ENCODE peak calls at places on chromosomes 3 and 15, in seven cellular contexts. One of them, this sample, is unnamed.

GRCh38 chr15:67836134-67836455 is 3.8 kb downstream of the RNU6-1 start:
- DNase-seq in cardiac muscle cell: no peak
- DNase-seq in lower leg skin: no peak
- DNase-seq in RWPE1: no peak
- DNase-seq in GM13976: no peak
- DNase-seq in heart left ventricle: no peak
- DNase-seq in MM.1S: no peak
- DNase-seq in this sample: no peak

GRCh38 chr3:13332158-13332557 is 88.0 kb downstream of the NUP210 start:
- DNase-seq in MM.1S: peak; percentile 99
- DNase-seq in RWPE1: peak; percentile 3
- DNase-seq in lower leg skin: no peak
- DNase-seq in GM13976: peak; percentile 75
- DNase-seq in cardiac muscle cell: no peak
- DNase-seq in heart left ventricle: no peak
- DNase-seq in this sample: no peak

GRCh38 chr15:68192804-68193521 is 12.2 kb downstream of the CALML4 start:
- DNase-seq in lower leg skin: no peak
- DNase-seq in cardiac muscle cell: no peak
- DNase-seq in GM13976: no peak
- DNase-seq in heart left ventricle: peak; percentile 76
- DNase-seq in MM.1S: no peak
- DNase-seq in RWPE1: no peak
- DNase-seq in this sample: no peak

GRCh38 chr3:69204315-69204957 is 82.0 kb upstream of the LMOD3 start:
- DNase-seq in GM13976: peak; percentile 53
- DNase-seq in lower leg skin: no peak
- DNase-seq in MM.1S: no peak
- DNase-seq in RWPE1: peak; percentile 57
- DNase-seq in cardiac muscle cell: no peak
- DNase-seq in heart left ventricle: peak; percentile 61
- DNase-seq in this sample: no peak

GRCh38 chr3:56800373-56801150 is 1.2 kb downstream of the ARHGEF3 start:
- DNase-seq in cardiac muscle cell: no peak
- DNase-seq in RWPE1: peak; percentile 30
- DNase-seq in GM13976: peak; percentile 50
- DNase-seq in lower leg skin: peak; percentile 76
- DNase-seq in MM.1S: peak; percentile 74
- DNase-seq in heart left ventricle: no peak
- DNase-seq in this sample: no peak

GRCh38 chr3:111773484-111773883 is 85.6 kb upstream of the PHLDB2 start:
- DNase-seq in GM13976: no peak
- DNase-seq in lower leg skin: no peak
- DNase-seq in heart left ventricle: no peak
- DNase-seq in cardiac muscle cell: no peak
- DNase-seq in MM.1S: no peak
- DNase-seq in RWPE1: no peak
- DNase-seq in this sample: no peak

GRCh38 chr3:167094632-167095031 is 285.5 kb downstream of the ZBBX start:
- DNase-seq in RWPE1: no peak
- DNase-seq in cardiac muscle cell: no peak
- DNase-seq in lower leg skin: no peak
- DNase-seq in MM.1S: no peak
- DNase-seq in GM13976: no peak
- DNase-seq in heart left ventricle: no peak
- DNase-seq in this sample: no peak

GRCh38 chr3:31407665-31408064 is 125.1 kb upstream of the STT3B start:
- DNase-seq in GM13976: no peak
- DNase-seq in heart left ventricle: no peak
- DNase-seq in lower leg skin: no peak
- DNase-seq in cardiac muscle cell: no peak
- DNase-seq in MM.1S: no peak
- DNase-seq in RWPE1: no peak
- DNase-seq in this sample: no peak

GRCh38 chr3:119538772-119539171 is 20.6 kb downstream of the CD80 start:
- DNase-seq in lower leg skin: no peak
- DNase-seq in cardiac muscle cell: no peak
- DNase-seq in MM.1S: peak; percentile 35
- DNase-seq in RWPE1: no peak
- DNase-seq in GM13976: no peak
- DNase-seq in heart left ventricle: no peak
- DNase-seq in this sample: no peak

GRCh38 chr3:69012836-69013255 is 638 bp downstream of the EOGT start:
- DNase-seq in MM.1S: peak; percentile 41
- DNase-seq in RWPE1: peak; percentile 18
- DNase-seq in cardiac muscle cell: peak; percentile 72
- DNase-seq in lower leg skin: peak; percentile 88
- DNase-seq in GM13976: peak; percentile 79
- DNase-seq in heart left ventricle: peak; percentile 68
- DNase-seq in this sample: no peak

GRCh38 chr3:141413387-141414140 is 45.3 kb downstream of the ZBTB38 start:
- DNase-seq in MM.1S: peak; percentile 25
- DNase-seq in lower leg skin: no peak
- DNase-seq in GM13976: no peak
- DNase-seq in RWPE1: no peak
- DNase-seq in heart left ventricle: no peak
- DNase-seq in cardiac muscle cell: no peak
- DNase-seq in this sample: no peak

GRCh38 chr15:85826756-85827515 is 32.2 kb upstream of the KLHL25 start:
- DNase-seq in lower leg skin: no peak
- DNase-seq in cardiac muscle cell: no peak
- DNase-seq in heart left ventricle: no peak
- DNase-seq in GM13976: no peak
- DNase-seq in RWPE1: no peak
- DNase-seq in MM.1S: no peak
- DNase-seq in this sample: no peak

GRCh38 chr3:97256060-97256459 is 441.7 kb downstream of the EPHA6 start:
- DNase-seq in MM.1S: no peak
- DNase-seq in lower leg skin: no peak
- DNase-seq in cardiac muscle cell: no peak
- DNase-seq in heart left ventricle: no peak
- DNase-seq in GM13976: no peak
- DNase-seq in RWPE1: no peak
- DNase-seq in this sample: no peak

GRCh38 chr3:1183320-1184048 is 90.7 kb downstream of the CNTN6 start:
- DNase-seq in GM13976: no peak
- DNase-seq in cardiac muscle cell: no peak
- DNase-seq in MM.1S: no peak
- DNase-seq in RWPE1: peak; percentile 3
- DNase-seq in lower leg skin: no peak
- DNase-seq in heart left ventricle: no peak
- DNase-seq in this sample: peak; percentile 30

GRCh38 chr3:29144807-29145206 is 136.1 kb upstream of the RBMS3 start:
- DNase-seq in heart left ventricle: peak; percentile 56
- DNase-seq in cardiac muscle cell: peak; percentile 42
- DNase-seq in GM13976: no peak
- DNase-seq in MM.1S: no peak
- DNase-seq in RWPE1: no peak
- DNase-seq in lower leg skin: no peak
- DNase-seq in this sample: no peak

GRCh38 chr3:95926904-95927501 is 887.4 kb upstream of the EPHA6 start:
- DNase-seq in heart left ventricle: no peak
- DNase-seq in RWPE1: no peak
- DNase-seq in GM13976: no peak
- DNase-seq in MM.1S: no peak
- DNase-seq in cardiac muscle cell: peak; percentile 1
- DNase-seq in lower leg skin: no peak
- DNase-seq in this sample: no peak

GRCh38 chr3:142645236-142645793 is 49.1 kb downstream of the PLS1 start:
- DNase-seq in RWPE1: peak; percentile 87
- DNase-seq in MM.1S: no peak
- DNase-seq in lower leg skin: no peak
- DNase-seq in cardiac muscle cell: no peak
- DNase-seq in GM13976: no peak
- DNase-seq in heart left ventricle: no peak
- DNase-seq in this sample: no peak

GRCh38 chr3:187722206-187722612 is 19.9 kb upstream of the RTP2 start:
- DNase-seq in lower leg skin: no peak
- DNase-seq in heart left ventricle: no peak
- DNase-seq in GM13976: no peak
- DNase-seq in RWPE1: no peak
- DNase-seq in cardiac muscle cell: no peak
- DNase-seq in MM.1S: no peak
- DNase-seq in this sample: no peak

GRCh38 chr3:98008751-98009373 is 26.3 kb downstream of the GABRR3 start:
- DNase-seq in GM13976: no peak
- DNase-seq in cardiac muscle cell: no peak
- DNase-seq in lower leg skin: no peak
- DNase-seq in MM.1S: peak; percentile 53
- DNase-seq in RWPE1: no peak
- DNase-seq in heart left ventricle: no peak
- DNase-seq in this sample: no peak

GRCh38 chr3:64915778-64916177 is 228.0 kb upstream of the ADAMTS9 start:
- DNase-seq in MM.1S: no peak
- DNase-seq in lower leg skin: no peak
- DNase-seq in cardiac muscle cell: no peak
- DNase-seq in RWPE1: peak; percentile 28
- DNase-seq in GM13976: no peak
- DNase-seq in heart left ventricle: no peak
- DNase-seq in this sample: no peak

GRCh38 chr15:41821831-41822230 is 6.1 kb upstream of the JMJD7 start:
- DNase-seq in lower leg skin: no peak
- DNase-seq in cardiac muscle cell: no peak
- DNase-seq in RWPE1: no peak
- DNase-seq in heart left ventricle: no peak
- DNase-seq in MM.1S: no peak
- DNase-seq in GM13976: no peak
- DNase-seq in this sample: no peak

GRCh38 chr3:31412832-31413231 is 119.9 kb upstream of the STT3B start:
- DNase-seq in cardiac muscle cell: no peak
- DNase-seq in GM13976: no peak
- DNase-seq in RWPE1: peak; percentile 39
- DNase-seq in heart left ventricle: no peak
- DNase-seq in MM.1S: no peak
- DNase-seq in lower leg skin: no peak
- DNase-seq in this sample: no peak

GRCh38 chr3:43923101-43923979 is 232.6 kb downstream of the ABHD5 start:
- DNase-seq in RWPE1: no peak
- DNase-seq in GM13976: no peak
- DNase-seq in heart left ventricle: no peak
- DNase-seq in lower leg skin: peak; percentile 80
- DNase-seq in cardiac muscle cell: no peak
- DNase-seq in MM.1S: no peak
- DNase-seq in this sample: no peak

GRCh38 chr15:55627730-55628368 is 39.7 kb upstream of the PYGO1 start:
- DNase-seq in GM13976: no peak
- DNase-seq in cardiac muscle cell: no peak
- DNase-seq in MM.1S: no peak
- DNase-seq in lower leg skin: peak; percentile 90
- DNase-seq in heart left ventricle: no peak
- DNase-seq in RWPE1: peak; percentile 93
- DNase-seq in this sample: no peak

GRCh38 chr3:56724580-56725142 is 41.6 kb upstream of the TASOR start:
- DNase-seq in GM13976: no peak
- DNase-seq in MM.1S: peak; percentile 9
- DNase-seq in lower leg skin: no peak
- DNase-seq in heart left ventricle: no peak
- DNase-seq in cardiac muscle cell: peak; percentile 2
- DNase-seq in RWPE1: no peak
- DNase-seq in this sample: no peak

GRCh38 chr3:40869013-40869412 is 330.3 kb upstream of the CTNNB1 start:
- DNase-seq in RWPE1: no peak
- DNase-seq in lower leg skin: no peak
- DNase-seq in heart left ventricle: no peak
- DNase-seq in GM13976: no peak
- DNase-seq in cardiac muscle cell: peak; percentile 25
- DNase-seq in MM.1S: no peak
- DNase-seq in this sample: no peak

GRCh38 chr3:40872562-40872961 is 326.7 kb upstream of the CTNNB1 start:
- DNase-seq in lower leg skin: no peak
- DNase-seq in MM.1S: no peak
- DNase-seq in heart left ventricle: no peak
- DNase-seq in GM13976: no peak
- DNase-seq in RWPE1: no peak
- DNase-seq in cardiac muscle cell: no peak
- DNase-seq in this sample: no peak

GRCh38 chr3:40871411-40871810 is 327.9 kb upstream of the CTNNB1 start:
- DNase-seq in GM13976: no peak
- DNase-seq in RWPE1: no peak
- DNase-seq in heart left ventricle: peak; percentile 25
- DNase-seq in lower leg skin: no peak
- DNase-seq in MM.1S: no peak
- DNase-seq in cardiac muscle cell: no peak
- DNase-seq in this sample: no peak

GRCh38 chr3:40867826-40868225 is 331.5 kb upstream of the CTNNB1 start:
- DNase-seq in RWPE1: no peak
- DNase-seq in lower leg skin: no peak
- DNase-seq in cardiac muscle cell: no peak
- DNase-seq in MM.1S: no peak
- DNase-seq in GM13976: no peak
- DNase-seq in heart left ventricle: no peak
- DNase-seq in this sample: no peak

GRCh38 chr3:40869939-40870338 is 329.4 kb upstream of the CTNNB1 start:
- DNase-seq in heart left ventricle: no peak
- DNase-seq in MM.1S: no peak
- DNase-seq in lower leg skin: no peak
- DNase-seq in GM13976: no peak
- DNase-seq in RWPE1: no peak
- DNase-seq in cardiac muscle cell: no peak
- DNase-seq in this sample: no peak
- TF ChIP-seq CTCF in heart left ventricle: no peak
- TF ChIP-seq CTCF in MM.1S: no peak
- TF ChIP-seq CTCF in lower leg skin: no peak
- TF ChIP-seq CTCF in GM13976: no peak
- TF ChIP-seq CTCF in RWPE1: no peak
- TF ChIP-seq CTCF in cardiac muscle cell: no peak
- TF ChIP-seq CTCF in this sample: no peak

DNA sequence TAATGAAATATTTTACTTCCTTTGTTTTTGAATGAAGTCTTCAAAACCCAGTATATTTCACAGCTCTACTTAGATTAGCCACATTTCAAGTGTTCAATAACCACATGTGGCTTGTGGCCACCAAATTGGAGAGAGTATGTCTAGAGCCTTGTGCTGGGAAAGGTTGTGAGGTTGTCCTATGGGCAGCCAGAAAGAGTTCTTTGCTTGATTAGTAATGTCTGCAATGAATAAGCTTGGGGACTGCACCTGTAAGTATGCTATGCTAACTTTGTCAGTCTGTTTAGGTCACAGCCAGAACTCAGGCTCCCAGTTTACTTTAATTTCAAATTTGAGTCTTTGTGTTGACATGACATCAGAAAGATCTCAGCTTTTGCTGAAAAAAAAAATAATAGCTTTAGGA is 294.9 kb upstream of the SOX14 start:
- DNase-seq in cardiac muscle cell: no peak
- DNase-seq in lower leg skin: no peak
- DNase-seq in RWPE1: no peak
- DNase-seq in GM13976: no peak
- DNase-seq in MM.1S: no peak
- DNase-seq in heart left ventricle: no peak
- DNase-seq in this sample: no peak
- TF ChIP-seq CTCF in cardiac muscle cell: no peak
- TF ChIP-seq CTCF in lower leg skin: no peak
- TF ChIP-seq CTCF in RWPE1: no peak
- TF ChIP-seq CTCF in GM13976: no peak
- TF ChIP-seq CTCF in MM.1S: no peak
- TF ChIP-seq CTCF in heart left ventricle: no peak
- TF ChIP-seq CTCF in this sample: no peak

GRCh38 chr15:25437751-25438600 is 848 bp downstream of the UBE3A start:
- DNase-seq in RWPE1: peak; percentile 26
- DNase-seq in GM13976: peak; percentile 74
- DNase-seq in MM.1S: peak; percentile 62
- DNase-seq in lower leg skin: peak; percentile 87
- DNase-seq in cardiac muscle cell: peak; percentile 78
- DNase-seq in heart left ventricle: peak; percentile 70
- DNase-seq in this sample: no peak
- TF ChIP-seq CTCF in RWPE1: peak; percentile 69
- TF ChIP-seq CTCF in GM13976: peak; percentile 86
- TF ChIP-seq CTCF in MM.1S: peak; percentile 43
- TF ChIP-seq CTCF in lower leg skin: no peak
- TF ChIP-seq CTCF in cardiac muscle cell: peak; percentile 32
- TF ChIP-seq CTCF in heart left ventricle: peak; percentile 46
- TF ChIP-seq CTCF in this sample: no peak

GRCh38 chr15:94270570-94270969 is 39.2 kb downstream of the MCTP2 start:
- DNase-seq in lower leg skin: no peak
- DNase-seq in GM13976: no peak
- DNase-seq in cardiac muscle cell: no peak
- DNase-seq in MM.1S: no peak
- DNase-seq in RWPE1: no peak
- DNase-seq in heart left ventricle: no peak
- DNase-seq in this sample: no peak
- TF ChIP-seq CTCF in lower leg skin: no peak
- TF ChIP-seq CTCF in GM13976: no peak
- TF ChIP-seq CTCF in cardiac muscle cell: no peak
- TF ChIP-seq CTCF in MM.1S: no peak
- TF ChIP-seq CTCF in RWPE1: no peak
- TF ChIP-seq CTCF in heart left ventricle: no peak
- TF ChIP-seq CTCF in this sample: no peak

This sample was measured in omental fat pad.